ENCODE peak calls at places on chromosomes 4 and X, in seven cellular contexts. Q is mucosa of descending colon, O is upper lobe of right lung, I is H9, Z is A549, M is fibroblast of pulmonary artery, R is nephron progenitor cell. P is an unnamed sample.

GRCh38 chrX:153441296-153441695 is 4.6 kb downstream of the TREX2 start:
- DNase-seq in Z (no peak), R (no peak), Q (no peak), I (no peak), O (no peak), M (no peak), P (no peak)

GRCh38 chrX:133921764-133922389 is 63.5 kb downstream of the GPC3 start:
- DNase-seq in Z (peak), M (peak), I (peak), R (peak), Q (peak), O (peak), P (no peak)

GRCh38 chr4:100547541-100548208 is 29.9 kb upstream of the EMCN start:
- DNase-seq in M (no peak), O (no peak), R (no peak), Z (no peak), Q (no peak), I (peak), P (no peak)

GRCh38 chr4:164383187-164384181 is 370.4 kb upstream of the SMIM31 start:
- DNase-seq in M (no peak), Q (no peak), Z (peak), I (peak), R (peak), O (peak), P (no peak)

GRCh38 chr4:168119870-168120269 is 27.5 kb downstream of the ANXA10 start:
- DNase-seq in Z (no peak), R (no peak), I (no peak), O (no peak), Q (no peak), M (no peak), P (no peak)

GRCh38 chr4:175127314-175127713 is 209.2 kb downstream of the ADAM29 start:
- DNase-seq in O (no peak), R (no peak), M (peak), Q (no peak), Z (no peak), I (no peak), P (no peak)

GRCh38 chr4:16217300-16218051 is 8.8 kb downstream of the TAPT1 start:
- DNase-seq in M (no peak), R (no peak), I (no peak), O (no peak), Z (no peak), Q (no peak), P (no peak)

GRCh38 chr4:125801373-125801772 is 486.6 kb downstream of the FAT4 start:
- DNase-seq in Q (no peak), Z (no peak), M (no peak), O (no peak), R (no peak), I (no peak), P (no peak)

GRCh38 chr4:130468340-130468739 is 1372.4 kb downstream of the C4orf33 start:
- DNase-seq in Z (no peak), R (no peak), I (no peak), M (no peak), O (no peak), Q (no peak), P (no peak)

GRCh38 chr4:13244342-13244905 is 239.7 kb downstream of the RAB28 start:
- DNase-seq in Q (no peak), I (no peak), Z (no peak), M (peak), O (no peak), R (no peak), P (no peak)

GRCh38 chr4:13243152-13243551 is 241.0 kb downstream of the RAB28 start:
- DNase-seq in R (no peak), I (no peak), Z (no peak), M (no peak), O (no peak), Q (no peak), P (no peak)

GRCh38 chr4:13246107-13246506 is 238.0 kb downstream of the RAB28 start:
- DNase-seq in Q (no peak), O (no peak), M (no peak), I (no peak), R (no peak), Z (no peak), P (no peak)

DNA sequence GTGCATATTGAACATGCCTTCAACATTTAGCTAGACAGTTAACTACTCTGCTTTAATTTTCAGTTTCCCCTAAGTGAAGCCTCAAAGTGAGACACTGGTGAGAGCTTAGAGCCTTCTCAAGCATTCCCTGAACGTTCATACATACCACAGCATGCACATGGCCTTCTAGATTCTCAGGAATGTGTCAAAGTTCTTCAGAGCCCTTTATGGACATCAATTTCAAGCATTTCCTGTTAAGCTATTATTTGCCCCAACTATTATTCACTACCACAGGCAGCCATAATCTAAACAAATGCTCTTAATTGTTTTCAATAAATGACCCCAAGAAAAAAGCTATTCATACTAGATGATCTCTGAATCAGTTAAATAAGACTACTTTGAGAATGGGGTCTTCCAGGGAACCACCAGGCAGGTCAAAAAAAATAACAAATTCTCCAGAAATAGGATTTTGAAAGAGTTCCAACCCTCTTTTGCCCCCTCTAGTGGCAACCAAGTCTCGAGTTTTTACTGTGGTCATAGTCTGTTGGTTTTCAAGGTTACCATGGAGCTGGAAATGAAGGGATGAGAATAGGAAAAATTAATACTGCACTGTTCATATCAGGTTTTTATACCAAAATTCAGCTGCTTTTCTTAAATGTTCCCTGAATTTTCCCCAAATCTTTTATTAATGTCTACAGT is 235.4 kb downstream of the RAB28 start:
- DNase-seq in Z (no peak), Q (no peak), M (peak), R (no peak), I (no peak), O (no peak), P (no peak)
- TF ChIP-seq CTCF in Z (no peak), Q (no peak), M (peak), R (no peak), I (peak), O (no peak), P (no peak)

GRCh38 chrX:84187501-84188319 is at the start of gene RPS6KA6:
- DNase-seq in M (peak), I (peak), O (peak), Z (peak), R (peak), Q (peak), P (no peak)

GRCh38 chrX:84189125-84189524 is 1.1 kb upstream of the RPS6KA6 start:
- DNase-seq in R (no peak), M (no peak), O (no peak), Q (no peak), Z (no peak), I (no peak), P (no peak)

GRCh38 chrX:84182521-84182920 is 5.5 kb downstream of the RPS6KA6 start:
- DNase-seq in R (no peak), O (no peak), I (no peak), Q (peak), Z (no peak), M (no peak), P (no peak)

GRCh38 chrX:84188320-84188834 is 378 bp upstream of the RPS6KA6 start:
- DNase-seq in M (peak), O (peak), I (peak), R (peak), Z (peak), Q (peak), P (no peak)

GRCh38 chrX:84186603-84187358 is 1.2 kb downstream of the RPS6KA6 start:
- DNase-seq in M (no peak), O (no peak), Q (peak), Z (peak), I (peak), R (peak), P (no peak)
- TF ChIP-seq CTCF in M (no peak), O (no peak), Q (no peak), Z (no peak), I (no peak), R (no peak), P (no peak)

GRCh38 chrX:12702509-12703091 is 88.6 kb upstream of the PRPS2 start:
- DNase-seq in O (no peak), I (no peak), Z (peak), M (peak), R (peak), Q (peak), P (no peak)
- TF ChIP-seq CTCF in O (peak), I (peak), Z (peak), M (peak), R (peak), Q (no peak), P (no peak)

DNA sequence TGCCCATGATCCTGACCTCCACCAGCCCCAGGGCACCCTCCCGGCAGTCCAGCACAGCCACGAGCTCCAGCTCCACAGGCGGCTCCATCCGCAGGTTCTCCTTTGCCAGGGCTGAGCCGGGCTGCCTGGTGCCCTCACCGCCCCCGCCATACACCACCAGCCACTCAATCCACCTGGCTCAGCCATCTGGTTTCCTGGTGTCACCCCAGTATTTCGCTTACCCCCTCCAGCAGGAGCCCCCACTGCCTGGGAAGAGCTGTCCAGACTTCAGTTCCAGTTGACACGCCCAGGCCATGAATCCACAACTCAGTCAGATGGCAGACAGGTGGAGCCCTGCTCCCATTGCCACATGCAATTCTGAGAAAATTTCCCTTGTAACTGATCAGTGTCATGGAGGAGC is 3.9 kb downstream of the SHISA3 start:
- DNase-seq in M (no peak), I (no peak), R (no peak), Z (no peak), Q (peak), O (no peak), P (no peak)
- TF ChIP-seq CTCF in M (peak), I (peak), R (no peak), Z (no peak), Q (no peak), O (no peak), P (no peak)

GRCh38 chrX:68997911-68998310 is 167.3 kb downstream of the PJA1 start:
- DNase-seq in M (peak), I (no peak), R (no peak), Z (no peak), Q (peak), O (no peak), P (no peak)

GRCh38 chrX:68999351-68999750 is 165.9 kb downstream of the PJA1 start:
- DNase-seq in R (no peak), M (no peak), Q (no peak), I (no peak), O (no peak), Z (peak), P (no peak)

GRCh38 chrX:68998716-68999115 is 166.5 kb downstream of the PJA1 start:
- DNase-seq in R (no peak), M (no peak), Q (peak), Z (no peak), O (no peak), I (peak), P (no peak)

GRCh38 chrX:68999931-69000330 is 165.3 kb downstream of the PJA1 start:
- DNase-seq in Z (no peak), M (no peak), Q (no peak), R (no peak), I (no peak), O (no peak), P (no peak)

DNA sequence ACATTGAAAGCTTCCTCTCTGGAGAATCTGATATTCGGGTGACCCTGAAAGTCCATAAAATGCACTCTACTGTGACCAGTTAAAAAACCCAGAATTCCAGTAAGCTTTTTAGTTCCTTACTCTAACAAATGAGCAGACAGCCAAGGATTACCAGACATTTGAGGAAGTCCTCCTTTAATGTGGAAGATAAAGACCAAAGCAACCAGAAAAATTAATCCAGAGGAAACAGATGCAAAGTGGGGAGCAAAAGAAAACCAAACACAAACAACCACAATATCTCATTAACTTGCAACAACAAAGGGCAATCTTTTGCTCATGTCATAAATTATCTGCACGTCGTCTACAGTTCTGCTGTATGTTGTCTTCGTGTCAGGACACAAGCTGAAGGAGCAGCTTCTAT is 164.4 kb downstream of the PJA1 start:
- DNase-seq in I (no peak), R (no peak), Z (no peak), O (no peak), M (no peak), Q (no peak), P (no peak)
- TF ChIP-seq CTCF in I (no peak), R (no peak), Z (no peak), O (no peak), M (no peak), Q (no peak), P (no peak)